ENCODE peak calls at places on chromosomes 4 and X, in nine cellular contexts. N is CD4-positive, alpha-beta T cell; K is H9; O is heart left ventricle; I is AG04449; E is AG10803; J is GM20000; B is glutamatergic neuron; C is GM13976. W is an unnamed sample.
A peak's percentile ranks its signal among the peaks of the same experiment; 100 is the strongest.

GRCh38 chr4:26821677-26822503 is 38.8 kb upstream of the STIM2 start:
- DNase-seq in J (no peak), E (peak; percentile 14), K (no peak), O (no peak), B (no peak), I (no peak), N (no peak), C (no peak), W (no peak)

GRCh38 chrX:106323357-106323756 is 155.3 kb downstream of the PWWP3B start:
- DNase-seq in C (no peak), I (no peak), K (no peak), B (no peak), E (no peak), N (no peak), O (no peak), J (no peak), W (no peak)

GRCh38 chr4:183118585-183118984 is 19.5 kb downstream of the WWC2 start:
- DNase-seq in B (no peak), E (peak; percentile 96), N (no peak), K (no peak), C (no peak), O (no peak), I (peak; percentile 52), J (no peak), W (no peak)

GRCh38 chr4:151169223-151169622 is 69.8 kb downstream of the RPS3A start:
- DNase-seq in I (peak; percentile 89), C (no peak), J (no peak), B (peak; percentile 22), N (no peak), O (peak; percentile 83), K (no peak), E (peak; percentile 98), W (no peak)

GRCh38 chr4:121145430-121145829 is 18.7 kb downstream of the TNIP3 start:
- DNase-seq in J (no peak), I (no peak), O (no peak), K (no peak), B (no peak), C (no peak), N (no peak), E (no peak), W (no peak)

GRCh38 chr4:98686847-98687246 is 28.4 kb upstream of the TSPAN5 start:
- DNase-seq in C (no peak), I (no peak), B (no peak), K (no peak), O (no peak), J (no peak), N (no peak), E (no peak), W (no peak)

GRCh38 chr4:85406185-85406584 is 68.8 kb upstream of the ARHGAP24 start:
- DNase-seq in N (no peak), E (no peak), I (no peak), O (no peak), K (no peak), B (no peak), C (no peak), J (no peak), W (no peak)

GRCh38 chrX:37350034-37350365 is 836 bp downstream of the PRRG1 start:
- DNase-seq in I (no peak), K (no peak), C (no peak), J (no peak), O (peak; percentile 25), N (no peak), E (no peak), B (no peak), W (no peak)

GRCh38 chrX:96846841-96847240 is 36.9 kb upstream of the RPA4 start:
- DNase-seq in J (no peak), O (no peak), I (no peak), E (no peak), K (no peak), N (no peak), C (no peak), B (no peak), W (no peak)

GRCh38 chrX:96837808-96838207 is 45.9 kb upstream of the RPA4 start:
- DNase-seq in C (no peak), K (no peak), J (no peak), O (no peak), E (peak; percentile 17), N (no peak), I (no peak), B (no peak), W (peak; percentile 19)

GRCh38 chrX:96841325-96841724 is 42.4 kb upstream of the RPA4 start:
- DNase-seq in N (no peak), J (no peak), B (no peak), E (no peak), C (no peak), O (no peak), K (no peak), I (no peak), W (no peak)

GRCh38 chrX:96843566-96843965 is 40.1 kb upstream of the RPA4 start:
- DNase-seq in O (no peak), E (no peak), K (peak; percentile 74), N (no peak), B (no peak), I (no peak), J (no peak), C (no peak), W (no peak)
- TF ChIP-seq CTCF in O (no peak), E (no peak), K (peak; percentile 68), N (no peak), B (no peak), I (peak; percentile 13), J (no peak), C (no peak), W (no peak)

GRCh38 chrX:30504309-30504708 is 73.3 kb downstream of the TASL start:
- DNase-seq in K (no peak), E (peak; percentile 27), J (peak; percentile 8), O (no peak), N (no peak), I (no peak), C (peak; percentile 17), B (no peak), W (no peak)
- TF ChIP-seq CTCF in K (peak; percentile 80), E (peak; percentile 52), J (peak; percentile 12), O (no peak), N (no peak), I (no peak), C (peak; percentile 37), B (peak; percentile 64), W (no peak)

GRCh38 chr4:177667687-177668086 is 225.4 kb upstream of the AGA start:
- DNase-seq in C (no peak), E (no peak), I (no peak), O (no peak), K (no peak), B (no peak), J (no peak), N (no peak), W (peak; percentile 6)
- TF ChIP-seq CTCF in C (peak; percentile 37), E (no peak), I (no peak), O (no peak), K (peak; percentile 38), B (no peak), J (no peak), N (no peak), W (no peak)

DNA sequence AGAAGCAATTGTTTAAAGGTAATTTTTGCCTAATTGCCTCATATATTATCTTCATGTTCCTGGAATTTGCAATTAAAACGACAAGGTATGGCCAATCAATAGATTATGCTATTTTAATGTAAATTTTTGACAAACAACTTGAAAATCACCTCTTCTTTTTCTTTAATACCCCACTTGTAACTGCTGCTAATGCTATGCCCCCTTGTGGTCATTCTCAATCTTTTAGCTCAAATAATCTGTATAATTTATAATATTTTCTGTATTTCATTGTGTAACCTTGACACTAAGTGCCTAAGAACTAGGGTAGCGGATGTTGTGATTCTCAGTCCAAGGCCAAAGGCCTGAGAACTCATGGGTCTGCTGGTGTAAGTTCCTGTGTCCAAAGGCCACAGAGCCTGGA is 831.7 kb upstream of the POU3F4 start:
- DNase-seq in N (no peak), I (no peak), B (no peak), J (no peak), K (no peak), E (no peak), C (no peak), O (no peak), W (no peak)
- TF ChIP-seq CTCF in N (no peak), I (no peak), B (peak; percentile 43), J (no peak), K (peak; percentile 52), E (no peak), C (peak; percentile 20), O (no peak), W (no peak)

GRCh38 chr4:175560628-175561027 is 251.4 kb downstream of the GPM6A start:
- DNase-seq in J (no peak), C (peak; percentile 13), I (no peak), N (no peak), E (peak; percentile 18), K (no peak), B (no peak), O (no peak), W (no peak)
- TF ChIP-seq CTCF in J (no peak), C (peak; percentile 22), I (no peak), N (no peak), E (no peak), K (peak; percentile 53), B (no peak), O (no peak), W (no peak)

W was measured in Calu3.